ENCODE peak calls at places on chromosomes 7 and 10, in five cellular contexts. G is H1, O is SK-N-SH, W is K562, Y is GM12878. R is an unnamed sample.

GRCh38 chr7:90592036-90592435 is 4.1 kb upstream of the CDK14 start:
- DNase-seq in O (no peak), W (no peak), G (no peak), Y (no peak), R (no peak)

GRCh38 chr7:149284343-149284742 is 22.3 kb downstream of the ZNF783 start:
- DNase-seq in G (no peak), O (no peak), Y (no peak), W (no peak), R (no peak)

GRCh38 chr7:101924171-101924570 is 106.7 kb downstream of the CUX1 start:
- DNase-seq in W (no peak), Y (no peak), O (no peak), G (no peak), R (no peak)

GRCh38 chr10:24944512-24945255 is 7.7 kb downstream of the PRTFDC1 start:
- DNase-seq in W (peak; percentile 74), O (no peak), G (no peak), Y (no peak), R (no peak)

GRCh38 chr7:8133188-8133848 is 128.6 kb downstream of the ICA1 start:
- DNase-seq in Y (no peak), O (no peak), G (no peak), W (no peak), R (no peak)

GRCh38 chr10:81978238-81978637 is 103.2 kb downstream of the NRG3 start:
- DNase-seq in G (no peak), Y (no peak), O (no peak), W (peak; percentile 21), R (peak; percentile 82)

GRCh38 chr7:75905785-75906604 is 9.0 kb upstream of the POR start:
- DNase-seq in G (no peak), O (no peak), W (no peak), Y (no peak), R (no peak)

GRCh38 chr10:97684866-97685394 is 2.1 kb downstream of the AVPI1 start:
- DNase-seq in G (no peak), W (no peak), O (no peak), Y (no peak), R (no peak)

GRCh38 chr10:59648711-59649201 is 60.9 kb downstream of the SLC16A9 start:
- DNase-seq in Y (no peak), G (no peak), O (no peak), W (no peak), R (no peak)

GRCh38 chr7:117484988-117485655 is 5.3 kb downstream of the CFTR start:
- DNase-seq in G (no peak), Y (no peak), W (no peak), O (no peak), R (no peak)

GRCh38 chr10:8454357-8454756 is 399.9 kb downstream of the GATA3 start:
- DNase-seq in O (no peak), G (no peak), Y (no peak), W (no peak), R (peak; percentile 24)

GRCh38 chr7:30159153-30159552 is 24.4 kb downstream of the MTURN start:
- DNase-seq in W (no peak), O (no peak), G (no peak), Y (no peak), R (no peak)

GRCh38 chr7:139883814-139884213 is 54.8 kb downstream of the TBXAS1 start:
- DNase-seq in Y (no peak), O (no peak), W (no peak), G (no peak), R (no peak)

GRCh38 chr10:49594594-49594993 is 15.5 kb upstream of the SLC18A3 start:
- DNase-seq in W (peak; percentile 77), Y (no peak), O (peak; percentile 83), G (no peak), R (peak; percentile 73)

GRCh38 chr10:133173860-133174523 is 14.0 kb downstream of the KNDC1 start:
- DNase-seq in O (no peak), Y (no peak), G (no peak), W (no peak), R (no peak)

GRCh38 chr7:122813845-122814244 is 72.4 kb downstream of the CADPS2 start:
- DNase-seq in Y (no peak), G (no peak), W (no peak), O (no peak), R (no peak)

GRCh38 chr7:99864041-99864440 is 12.8 kb downstream of the OR2AE1 start:
- DNase-seq in G (no peak), O (no peak), Y (no peak), W (no peak), R (no peak)

GRCh38 chr10:75367098-75367497 is 34.5 kb downstream of the ZNF503 start:
- DNase-seq in G (no peak), O (no peak), Y (no peak), W (no peak), R (no peak)

GRCh38 chr10:131179386-131179785 is 132.1 kb downstream of the TCERG1L start:
- DNase-seq in O (no peak), Y (no peak), G (no peak), W (no peak), R (no peak)

GRCh38 chr10:33211123-33211878 is 123.2 kb downstream of the NRP1 start:
- DNase-seq in Y (no peak), G (no peak), W (no peak), O (peak; percentile 22), R (no peak)

GRCh38 chr7:150903627-150904026 is 51.3 kb downstream of the AOC1 start:
- DNase-seq in W (peak; percentile 7), O (peak; percentile 40), Y (no peak), G (no peak), R (no peak)

GRCh38 chr10:125283191-125283590 is 122.8 kb upstream of the CTBP2 start:
- DNase-seq in Y (no peak), G (no peak), W (no peak), O (peak; percentile 40), R (peak; percentile 28)

DNA sequence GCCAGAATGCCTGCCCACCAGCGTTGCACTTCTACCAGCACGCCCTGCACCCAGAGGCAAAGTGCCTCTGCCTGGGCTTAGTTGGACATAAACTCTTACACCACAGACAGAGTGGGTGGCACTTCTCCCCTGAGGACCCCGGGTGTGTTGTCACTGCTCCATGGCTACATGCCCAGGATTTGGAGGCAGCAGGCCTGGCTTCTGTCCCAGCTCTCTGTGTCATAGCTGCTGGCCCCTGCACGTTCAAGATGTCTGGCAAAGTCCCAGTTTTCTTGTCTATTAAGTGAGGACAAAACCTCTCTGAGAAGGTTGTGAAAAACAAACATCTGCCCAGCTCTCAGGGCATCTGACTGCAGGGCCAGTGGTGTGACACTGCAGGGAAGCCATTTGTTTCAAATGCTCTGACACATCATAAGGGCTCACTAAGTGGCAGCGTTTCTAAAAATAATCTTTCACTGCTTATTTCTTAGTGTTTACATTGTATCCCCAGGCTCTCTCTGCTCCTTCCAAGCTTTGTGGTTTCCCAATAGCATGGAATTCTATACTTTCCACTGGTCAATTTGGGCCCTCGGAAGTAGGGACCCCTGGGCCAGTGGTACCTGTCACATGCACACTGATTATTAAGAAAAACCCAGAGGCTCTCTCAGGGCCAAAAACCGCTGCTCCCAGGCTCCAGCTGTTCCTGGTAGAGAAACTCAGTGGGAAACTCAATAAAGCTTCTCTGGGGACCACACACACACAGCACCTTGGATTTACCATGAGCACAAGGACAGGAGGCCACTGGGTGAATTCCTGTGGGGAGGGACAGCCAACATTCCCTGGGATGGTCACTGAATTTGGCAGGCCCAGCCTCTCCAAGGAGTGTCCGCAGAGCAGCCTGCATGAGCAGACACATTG is 86.2 kb upstream of the ANLN start:
- DNase-seq in O (peak; percentile 97), Y (no peak), W (no peak), G (no peak), R (peak; percentile 31)
- TF ChIP-seq JUND in O (no peak), Y (no peak), W (no peak), G (no peak), R (no peak)

GRCh38 chr10:69492746-69493462 is 41.6 kb downstream of the TSPAN15 start:
- DNase-seq in W (no peak), G (no peak), O (no peak), Y (no peak), R (no peak)

GRCh38 chr10:69490876-69491275 is 39.6 kb downstream of the TSPAN15 start:
- DNase-seq in O (no peak), W (no peak), G (no peak), Y (no peak), R (no peak)

GRCh38 chr10:69491611-69492010 is 40.3 kb downstream of the TSPAN15 start:
- DNase-seq in G (no peak), Y (no peak), O (no peak), W (no peak), R (no peak)

GRCh38 chr10:69489506-69490090 is 38.3 kb downstream of the TSPAN15 start:
- DNase-seq in G (no peak), Y (no peak), O (no peak), W (no peak), R (no peak)

DNA sequence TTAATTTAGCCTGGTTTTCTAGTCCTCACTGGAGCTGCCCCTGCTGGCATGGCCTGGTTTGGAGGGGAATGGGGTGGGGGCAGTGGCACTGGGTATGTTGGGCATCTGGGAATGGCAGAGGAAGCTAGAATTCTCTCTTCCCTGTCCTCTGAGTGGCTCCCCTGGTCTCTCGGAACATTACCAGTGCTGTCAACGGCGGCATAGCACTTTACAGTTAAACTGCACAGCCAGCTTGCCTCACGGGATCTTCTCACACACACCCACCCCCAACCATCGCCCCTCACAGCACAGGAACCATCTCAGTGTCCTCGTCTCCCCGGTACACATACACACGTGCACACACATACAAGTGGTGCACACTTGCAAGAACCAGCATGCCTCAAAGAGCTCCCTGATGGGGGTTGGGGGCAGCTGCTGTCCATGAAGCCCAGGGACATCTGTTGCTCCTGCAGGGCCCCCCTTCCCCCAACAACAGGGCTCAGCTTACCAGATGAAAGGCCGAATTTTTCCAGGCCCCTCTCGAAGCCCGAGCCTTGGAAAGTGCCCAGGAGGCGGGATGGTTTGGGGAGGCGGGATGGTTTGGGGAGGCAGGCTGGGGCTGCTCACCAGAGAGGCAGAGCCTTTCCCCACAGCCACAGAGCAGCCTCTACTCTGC is 41.0 kb downstream of the TSPAN15 start:
- DNase-seq in W (no peak), O (no peak), G (no peak), Y (no peak), R (no peak)
- TF ChIP-seq JUND in W (no peak), O (no peak), G (no peak), Y (no peak), R (no peak)

GRCh38 chr10:30435068-30435422 is 1.1 kb downstream of the MAP3K8 start:
- DNase-seq in O (no peak), G (no peak), W (no peak), Y (no peak), R (no peak)

GRCh38 chr10:30437039-30437781 is 3.2 kb downstream of the MAP3K8 start:
- DNase-seq in G (no peak), W (peak; percentile 52), O (no peak), Y (no peak), R (no peak)

GRCh38 chr10:30434273-30435067 is 486 bp downstream of the MAP3K8 start:
- DNase-seq in G (no peak), W (peak; percentile 69), Y (no peak), O (peak; percentile 81), R (no peak)

GRCh38 chr10:30436688-30437038 is 2.7 kb downstream of the MAP3K8 start:
- DNase-seq in O (no peak), W (no peak), G (no peak), Y (no peak), R (no peak)

DNA sequence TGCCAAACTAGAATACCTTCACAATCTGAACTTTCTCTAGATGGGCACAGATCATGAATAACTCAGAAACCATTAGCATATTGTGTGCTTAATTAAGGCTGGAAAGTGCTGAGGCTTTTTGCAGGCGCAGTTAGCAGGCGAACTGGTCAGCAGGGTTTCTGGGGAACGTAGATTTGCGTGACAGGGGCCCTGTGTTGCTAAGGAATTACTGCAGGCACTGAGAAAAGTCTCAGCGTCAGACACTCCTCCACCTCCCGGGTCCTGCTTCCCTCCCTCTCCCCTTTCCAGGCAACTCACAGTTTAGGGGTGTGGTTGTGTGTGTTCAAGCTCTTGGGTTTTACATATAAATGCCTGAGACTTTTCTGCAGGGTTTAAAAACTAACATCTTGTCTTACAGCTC is 2.2 kb downstream of the MAP3K8 start:
- DNase-seq in G (peak; percentile 39), O (no peak), Y (no peak), W (peak; percentile 62), R (no peak)
- TF ChIP-seq JUND in G (no peak), O (no peak), Y (no peak), W (no peak), R (no peak)

GRCh38 chr7:36372156-36372555 is 17.5 kb upstream of the ANLN start:
- DNase-seq in W (no peak), O (no peak), Y (no peak), G (no peak), R (no peak)
- TF ChIP-seq JUND in W (no peak), O (no peak), Y (no peak), G (no peak), R (no peak)

R was measured in T47D.